ENCODE peak calls at places on chromosomes 12 and 14, in eight cellular contexts. One of them, this sample, is unnamed.

GRCh38 chr14:55084648-55085441 is 33.4 kb downstream of the MAPK1IP1L start:
- DNase-seq in activated CD8-positive, alpha-beta T cell treated with anti-CD3 and anti-CD28 coated beads, Interleukin-2, amount 10 ng/mL, durations not matched to agents 7 days and 5 days: no peak
- DNase-seq in CD4-positive, alpha-beta T cell: no peak
- DNase-seq in amniotic stem cell: no peak
- DNase-seq in activated T-helper 1 cell treated with Interleukin-2 at 50 U/mL for 16 hours: no peak
- DNase-seq in NCI-H1694 treated with DMSO at 0.1 percent for 48 hours: no peak
- DNase-seq in fibroblast of the aortic adventitia: no peak
- DNase-seq in EH: no peak
- DNase-seq in this sample: no peak

GRCh38 chr12:26047401-26048226 is 77.2 kb downstream of the BHLHE41 start:
- DNase-seq in fibroblast of the aortic adventitia: no peak
- DNase-seq in activated T-helper 1 cell treated with Interleukin-2 at 50 U/mL for 16 hours: no peak
- DNase-seq in NCI-H1694 treated with DMSO at 0.1 percent for 48 hours: no peak
- DNase-seq in amniotic stem cell: no peak
- DNase-seq in CD4-positive, alpha-beta T cell: no peak
- DNase-seq in activated CD8-positive, alpha-beta T cell treated with anti-CD3 and anti-CD28 coated beads, Interleukin-2, amount 10 ng/mL, durations not matched to agents 7 days and 5 days: no peak
- DNase-seq in EH: no peak
- DNase-seq in this sample: no peak

GRCh38 chr12:24853588-24853987 is 95.3 kb downstream of the BCAT1 start:
- DNase-seq in NCI-H1694 treated with DMSO at 0.1 percent for 48 hours: no peak
- DNase-seq in amniotic stem cell: no peak
- DNase-seq in CD4-positive, alpha-beta T cell: no peak
- DNase-seq in activated CD8-positive, alpha-beta T cell treated with anti-CD3 and anti-CD28 coated beads, Interleukin-2, amount 10 ng/mL, durations not matched to agents 7 days and 5 days: no peak
- DNase-seq in activated T-helper 1 cell treated with Interleukin-2 at 50 U/mL for 16 hours: no peak
- DNase-seq in fibroblast of the aortic adventitia: peak; percentile 66
- DNase-seq in EH: peak; percentile 74
- DNase-seq in this sample: no peak

GRCh38 chr14:74583689-74584434 is 28.2 kb downstream of the LTBP2 start:
- DNase-seq in CD4-positive, alpha-beta T cell: no peak
- DNase-seq in activated T-helper 1 cell treated with Interleukin-2 at 50 U/mL for 16 hours: no peak
- DNase-seq in NCI-H1694 treated with DMSO at 0.1 percent for 48 hours: no peak
- DNase-seq in fibroblast of the aortic adventitia: peak; percentile 48
- DNase-seq in activated CD8-positive, alpha-beta T cell treated with anti-CD3 and anti-CD28 coated beads, Interleukin-2, amount 10 ng/mL, durations not matched to agents 7 days and 5 days: no peak
- DNase-seq in EH: peak; percentile 87
- DNase-seq in amniotic stem cell: no peak
- DNase-seq in this sample: no peak

GRCh38 chr14:60647837-60648168 is 1.5 kb downstream of the SIX1 start:
- DNase-seq in activated T-helper 1 cell treated with Interleukin-2 at 50 U/mL for 16 hours: no peak
- DNase-seq in EH: no peak
- DNase-seq in fibroblast of the aortic adventitia: no peak
- DNase-seq in amniotic stem cell: no peak
- DNase-seq in CD4-positive, alpha-beta T cell: no peak
- DNase-seq in activated CD8-positive, alpha-beta T cell treated with anti-CD3 and anti-CD28 coated beads, Interleukin-2, amount 10 ng/mL, durations not matched to agents 7 days and 5 days: no peak
- DNase-seq in NCI-H1694 treated with DMSO at 0.1 percent for 48 hours: no peak
- DNase-seq in this sample: no peak

GRCh38 chr14:101497910-101498860 is 63.1 kb upstream of the DIO3 start:
- DNase-seq in NCI-H1694 treated with DMSO at 0.1 percent for 48 hours: no peak
- DNase-seq in amniotic stem cell: no peak
- DNase-seq in EH: no peak
- DNase-seq in activated CD8-positive, alpha-beta T cell treated with anti-CD3 and anti-CD28 coated beads, Interleukin-2, amount 10 ng/mL, durations not matched to agents 7 days and 5 days: no peak
- DNase-seq in activated T-helper 1 cell treated with Interleukin-2 at 50 U/mL for 16 hours: no peak
- DNase-seq in CD4-positive, alpha-beta T cell: no peak
- DNase-seq in fibroblast of the aortic adventitia: no peak
- DNase-seq in this sample: no peak

GRCh38 chr12:25416516-25416915 is 136.6 kb downstream of the LMNTD1 start:
- DNase-seq in fibroblast of the aortic adventitia: no peak
- DNase-seq in EH: no peak
- DNase-seq in activated CD8-positive, alpha-beta T cell treated with anti-CD3 and anti-CD28 coated beads, Interleukin-2, amount 10 ng/mL, durations not matched to agents 7 days and 5 days: no peak
- DNase-seq in activated T-helper 1 cell treated with Interleukin-2 at 50 U/mL for 16 hours: no peak
- DNase-seq in NCI-H1694 treated with DMSO at 0.1 percent for 48 hours: no peak
- DNase-seq in amniotic stem cell: no peak
- DNase-seq in CD4-positive, alpha-beta T cell: no peak
- DNase-seq in this sample: peak; percentile 60

GRCh38 chr14:41548666-41549065 is 58.0 kb upstream of the LRFN5 start:
- DNase-seq in EH: no peak
- DNase-seq in CD4-positive, alpha-beta T cell: no peak
- DNase-seq in NCI-H1694 treated with DMSO at 0.1 percent for 48 hours: no peak
- DNase-seq in amniotic stem cell: no peak
- DNase-seq in activated T-helper 1 cell treated with Interleukin-2 at 50 U/mL for 16 hours: no peak
- DNase-seq in activated CD8-positive, alpha-beta T cell treated with anti-CD3 and anti-CD28 coated beads, Interleukin-2, amount 10 ng/mL, durations not matched to agents 7 days and 5 days: no peak
- DNase-seq in fibroblast of the aortic adventitia: peak; percentile 63
- DNase-seq in this sample: peak; percentile 61

GRCh38 chr12:121949643-121950397 is 31.4 kb downstream of the CFAP251 start:
- DNase-seq in activated CD8-positive, alpha-beta T cell treated with anti-CD3 and anti-CD28 coated beads, Interleukin-2, amount 10 ng/mL, durations not matched to agents 7 days and 5 days: no peak
- DNase-seq in activated T-helper 1 cell treated with Interleukin-2 at 50 U/mL for 16 hours: no peak
- DNase-seq in CD4-positive, alpha-beta T cell: no peak
- DNase-seq in NCI-H1694 treated with DMSO at 0.1 percent for 48 hours: no peak
- DNase-seq in fibroblast of the aortic adventitia: peak; percentile 90
- DNase-seq in EH: peak; percentile 81
- DNase-seq in amniotic stem cell: peak; percentile 6
- DNase-seq in this sample: no peak

GRCh38 chr12:19792028-19792427 is 352.7 kb downstream of the AEBP2 start:
- DNase-seq in CD4-positive, alpha-beta T cell: no peak
- DNase-seq in EH: no peak
- DNase-seq in activated T-helper 1 cell treated with Interleukin-2 at 50 U/mL for 16 hours: no peak
- DNase-seq in activated CD8-positive, alpha-beta T cell treated with anti-CD3 and anti-CD28 coated beads, Interleukin-2, amount 10 ng/mL, durations not matched to agents 7 days and 5 days: peak; percentile 62
- DNase-seq in NCI-H1694 treated with DMSO at 0.1 percent for 48 hours: no peak
- DNase-seq in fibroblast of the aortic adventitia: no peak
- DNase-seq in amniotic stem cell: no peak
- DNase-seq in this sample: no peak

GRCh38 chr12:110345176-110345651 is 58.3 kb downstream of the ANAPC7 start:
- DNase-seq in fibroblast of the aortic adventitia: no peak
- DNase-seq in NCI-H1694 treated with DMSO at 0.1 percent for 48 hours: no peak
- DNase-seq in CD4-positive, alpha-beta T cell: no peak
- DNase-seq in amniotic stem cell: no peak
- DNase-seq in activated CD8-positive, alpha-beta T cell treated with anti-CD3 and anti-CD28 coated beads, Interleukin-2, amount 10 ng/mL, durations not matched to agents 7 days and 5 days: no peak
- DNase-seq in activated T-helper 1 cell treated with Interleukin-2 at 50 U/mL for 16 hours: no peak
- DNase-seq in EH: no peak
- DNase-seq in this sample: peak; percentile 24

GRCh38 chr12:48961331-48961730 is 4.0 kb upstream of the ARF3 start:
- DNase-seq in amniotic stem cell: no peak
- DNase-seq in activated T-helper 1 cell treated with Interleukin-2 at 50 U/mL for 16 hours: no peak
- DNase-seq in activated CD8-positive, alpha-beta T cell treated with anti-CD3 and anti-CD28 coated beads, Interleukin-2, amount 10 ng/mL, durations not matched to agents 7 days and 5 days: no peak
- DNase-seq in EH: peak; percentile 19
- DNase-seq in fibroblast of the aortic adventitia: no peak
- DNase-seq in CD4-positive, alpha-beta T cell: no peak
- DNase-seq in NCI-H1694 treated with DMSO at 0.1 percent for 48 hours: no peak
- DNase-seq in this sample: no peak

GRCh38 chr12:113465808-113466769 is 5.6 kb downstream of the LHX5 start:
- DNase-seq in fibroblast of the aortic adventitia: no peak
- DNase-seq in activated T-helper 1 cell treated with Interleukin-2 at 50 U/mL for 16 hours: no peak
- DNase-seq in EH: no peak
- DNase-seq in NCI-H1694 treated with DMSO at 0.1 percent for 48 hours: peak; percentile 77
- DNase-seq in CD4-positive, alpha-beta T cell: no peak
- DNase-seq in activated CD8-positive, alpha-beta T cell treated with anti-CD3 and anti-CD28 coated beads, Interleukin-2, amount 10 ng/mL, durations not matched to agents 7 days and 5 days: no peak
- DNase-seq in amniotic stem cell: no peak
- DNase-seq in this sample: peak; percentile 16